ENCODE peak calls at places on chromosomes 2 and 18, in eight cellular contexts. R, V, P, K, D, A, T and J are unnamed samples. For H3K36me3, the result is how much of the 10 kb centered on the place peaks cover.

GRCh38 chr2:221568299-221568698 is 3.8 kb downstream of the EPHA4 start:
- DNase-seq in R (no peak), V (no peak), P (no peak), K (no peak), D (no peak), A (no peak), T (no peak), J (no peak)

GRCh38 chr18:62766266-62766665 is 50.9 kb downstream of the PHLPP1 start:
- DNase-seq in R (no peak), V (no peak), P (no peak), K (no peak), D (no peak), A (no peak), T (no peak), J (no peak)

GRCh38 chr2:8633735-8634313 is 48.0 kb upstream of the ID2 start:
- DNase-seq in R (peak), V (no peak), P (no peak), K (no peak), D (no peak), A (no peak), T (no peak), J (no peak)

GRCh38 chr2:144480257-144480656 is 39.7 kb downstream of the ZEB2 start:
- DNase-seq in R (no peak), V (no peak), P (no peak), K (no peak), D (no peak), A (no peak), T (no peak), J (no peak)

GRCh38 chr2:34849827-34850226 is 1250.7 kb upstream of the FAM98A start:
- DNase-seq in R (no peak), V (no peak), P (no peak), K (no peak), D (no peak), A (no peak), T (no peak), J (no peak)

GRCh38 chr18:12028040-12028628 is 46.8 kb downstream of the IMPA2 start:
- DNase-seq in R (peak), V (no peak), P (no peak), K (peak), D (peak), A (no peak), T (no peak), J (no peak)

GRCh38 chr2:212484563-212485080 is 54.0 kb downstream of the ERBB4 start:
- DNase-seq in R (no peak), V (no peak), P (no peak), K (no peak), D (no peak), A (no peak), T (no peak), J (no peak)

GRCh38 chr2:47155091-47155876 is at the start of gene STPG4:
- DNase-seq in R (no peak), V (no peak), P (no peak), K (no peak), D (no peak), A (no peak), T (no peak), J (no peak)

GRCh38 chr2:7819860-7820259 is 862.0 kb upstream of the ID2 start:
- DNase-seq in R (no peak), V (no peak), P (no peak), K (no peak), D (no peak), A (no peak), T (no peak), J (no peak)

GRCh38 chr2:200239216-200239615 is 67.3 kb upstream of the SPATS2L start:
- DNase-seq in R (no peak), V (no peak), P (no peak), K (no peak), D (no peak), A (no peak), T (no peak), J (no peak)

GRCh38 chr2:232979871-232980461 is 33.1 kb downstream of the NGEF start:
- DNase-seq in R (no peak), V (no peak), P (peak), K (no peak), D (no peak), A (no peak), T (no peak), J (no peak)

GRCh38 chr2:60560734-60561649 is 7.5 kb upstream of the BCL11A start:
- DNase-seq in R (no peak), V (no peak), P (no peak), K (peak), D (no peak), A (no peak), T (no peak), J (no peak)

GRCh38 chr18:13893418-13893760 is 21.9 kb downstream of the MC2R start:
- DNase-seq in R (no peak), V (no peak), P (no peak), K (peak), D (no peak), A (no peak), T (no peak), J (no peak)

GRCh38 chr18:12021596-12021995 is 40.3 kb downstream of the IMPA2 start:
- DNase-seq in R (peak), V (no peak), P (no peak), K (no peak), D (no peak), A (no peak), T (no peak), J (no peak)

GRCh38 chr18:42561521-42561920 is 554.0 kb downstream of the RIT2 start:
- DNase-seq in R (no peak), V (no peak), P (no peak), K (no peak), D (no peak), A (no peak), T (no peak), J (no peak)

GRCh38 chr18:62324917-62325805 is at the start of gene TNFRSF11A:
- DNase-seq in R (no peak), V (peak), P (peak), K (no peak), D (no peak), A (peak), T (no peak), J (no peak)

GRCh38 chr2:65952966-65953365 is 482.0 kb upstream of the MEIS1 start:
- DNase-seq in R (no peak), V (no peak), P (no peak), K (no peak), D (no peak), A (no peak), T (no peak), J (no peak)

GRCh38 chr2:111121028-111121872 is 536 bp downstream of the BCL2L11 start:
- DNase-seq in R (peak), V (peak), P (peak), K (peak), D (peak), A (peak), T (no peak), J (peak)

GRCh38 chr2:130870779-130871178 is 34.1 kb downstream of the ARHGEF4 start:
- DNase-seq in R (no peak), V (no peak), P (no peak), K (no peak), D (no peak), A (no peak), T (no peak), J (no peak)

GRCh38 chr2:17148298-17149228 is 369.7 kb downstream of the RAD51AP2 start:
- DNase-seq in R (no peak), V (no peak), P (peak), K (peak), D (no peak), A (peak), T (no peak), J (no peak)

GRCh38 chr2:120984452-120985173 is 248.9 kb downstream of the GLI2 start:
- DNase-seq in R (no peak), V (no peak), P (no peak), K (no peak), D (no peak), A (no peak), T (no peak), J (no peak)

GRCh38 chr2:120985997-120986651 is 250.5 kb downstream of the GLI2 start:
- DNase-seq in R (no peak), V (no peak), P (no peak), K (no peak), D (no peak), A (no peak), T (no peak), J (no peak)

GRCh38 chr2:120984046-120984445 is 248.4 kb downstream of the GLI2 start:
- DNase-seq in R (no peak), V (no peak), P (no peak), K (no peak), D (no peak), A (no peak), T (no peak), J (no peak)

GRCh38 chr2:120986898-120987650 is 251.4 kb downstream of the GLI2 start:
- DNase-seq in R (no peak), V (no peak), P (no peak), K (no peak), D (no peak), A (no peak), T (no peak), J (no peak)

DNA sequence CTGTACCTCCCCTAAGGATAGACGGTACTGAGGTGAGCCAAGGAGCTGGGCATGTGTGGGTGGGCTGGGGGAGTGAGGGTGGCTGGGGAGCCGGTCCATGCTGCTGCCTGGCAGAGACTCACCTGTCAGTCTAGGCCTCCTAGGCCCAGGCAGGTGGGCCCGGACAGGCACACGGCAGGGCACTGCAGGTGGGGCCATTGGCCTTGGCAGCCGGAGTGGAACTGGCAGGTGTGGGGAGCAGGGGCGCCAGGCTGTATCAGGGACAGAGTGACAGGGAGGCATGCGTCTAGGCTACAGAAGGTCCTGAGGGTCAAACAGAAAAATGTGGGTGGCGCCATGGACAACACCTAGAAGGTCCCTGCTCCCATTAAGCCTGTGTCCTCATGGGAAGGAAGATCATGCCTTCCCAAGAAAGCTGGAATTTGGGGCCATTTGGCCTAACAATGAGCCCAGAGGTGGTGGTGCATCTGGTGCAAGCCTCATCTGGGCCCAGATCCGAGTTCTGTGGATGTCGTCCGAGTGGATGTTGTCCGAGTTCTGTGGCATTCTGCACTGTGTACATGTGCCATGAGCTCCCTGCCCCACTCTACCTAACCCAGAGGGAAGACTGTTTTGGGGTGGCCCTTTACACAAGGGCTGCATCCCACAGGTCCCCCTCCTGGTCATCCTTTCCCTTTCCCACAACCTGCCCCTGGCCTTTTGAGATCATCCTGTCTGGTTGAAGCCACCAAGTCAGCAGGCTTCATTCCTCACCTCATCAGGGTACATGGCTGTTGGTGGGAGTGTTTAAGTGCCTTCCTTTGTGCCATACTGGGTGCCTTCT is 249.7 kb downstream of the GLI2 start:
- DNase-seq in R (peak), V (no peak), P (no peak), K (no peak), D (no peak), A (no peak), T (no peak), J (no peak)
- H3K27ac ChIP-seq in R (no peak), V (no peak), P (no peak), K (no peak), D (no peak), A (no peak), T (no peak), J (no peak)

GRCh38 chr18:23405626-23406025 is 47.5 kb upstream of the RIOK3 start:
- DNase-seq in R (no peak), V (no peak), P (no peak), K (no peak), D (no peak), A (no peak), T (no peak), J (no peak)
- H3K36me3 ChIP-seq in R (under half), V (under half), P (under half), K (under half), D (under half), A (under half), T (under half), J (under half)

DNA sequence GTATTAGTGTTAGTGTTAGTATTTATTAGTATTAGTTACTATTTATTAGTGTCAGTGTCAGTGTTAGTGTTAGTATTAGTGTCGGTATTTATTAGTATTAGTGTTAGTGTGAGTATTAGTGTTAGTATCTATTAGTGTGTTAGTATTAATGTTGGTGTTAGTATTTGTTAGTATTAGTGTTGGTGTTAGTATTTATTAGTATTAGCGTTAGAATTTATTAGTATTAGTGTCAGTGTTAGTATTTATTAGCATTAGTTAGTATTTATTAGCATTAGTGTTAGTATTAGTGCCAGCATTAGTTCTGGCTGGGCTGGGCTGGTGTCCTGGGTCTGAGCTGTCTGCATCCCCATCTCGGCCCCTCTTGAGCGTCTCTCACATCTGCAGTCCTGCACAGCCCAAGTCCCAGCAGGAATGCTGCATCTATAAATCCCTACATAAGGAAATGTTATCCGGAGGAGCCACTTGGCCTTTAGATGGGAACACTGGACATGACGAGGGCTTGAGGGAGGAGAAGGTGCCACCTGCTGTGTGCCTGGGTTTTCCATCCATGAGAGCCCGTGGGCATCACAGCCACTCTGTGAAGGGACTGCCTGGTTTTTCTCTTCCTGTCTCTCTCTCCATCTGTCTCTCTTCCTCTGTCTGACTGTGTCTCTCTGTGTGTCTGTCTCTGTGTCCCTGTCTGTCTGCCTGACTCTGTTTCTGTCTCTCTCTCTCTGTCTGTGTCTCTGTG is 33.6 kb downstream of the TWIST2 start:
- DNase-seq in R (no peak), V (no peak), P (no peak), K (no peak), D (no peak), A (no peak), T (no peak), J (no peak)
- H3K27ac ChIP-seq in R (no peak), V (no peak), P (no peak), K (no peak), D (no peak), A (no peak), T (no peak), J (no peak)

DNA sequence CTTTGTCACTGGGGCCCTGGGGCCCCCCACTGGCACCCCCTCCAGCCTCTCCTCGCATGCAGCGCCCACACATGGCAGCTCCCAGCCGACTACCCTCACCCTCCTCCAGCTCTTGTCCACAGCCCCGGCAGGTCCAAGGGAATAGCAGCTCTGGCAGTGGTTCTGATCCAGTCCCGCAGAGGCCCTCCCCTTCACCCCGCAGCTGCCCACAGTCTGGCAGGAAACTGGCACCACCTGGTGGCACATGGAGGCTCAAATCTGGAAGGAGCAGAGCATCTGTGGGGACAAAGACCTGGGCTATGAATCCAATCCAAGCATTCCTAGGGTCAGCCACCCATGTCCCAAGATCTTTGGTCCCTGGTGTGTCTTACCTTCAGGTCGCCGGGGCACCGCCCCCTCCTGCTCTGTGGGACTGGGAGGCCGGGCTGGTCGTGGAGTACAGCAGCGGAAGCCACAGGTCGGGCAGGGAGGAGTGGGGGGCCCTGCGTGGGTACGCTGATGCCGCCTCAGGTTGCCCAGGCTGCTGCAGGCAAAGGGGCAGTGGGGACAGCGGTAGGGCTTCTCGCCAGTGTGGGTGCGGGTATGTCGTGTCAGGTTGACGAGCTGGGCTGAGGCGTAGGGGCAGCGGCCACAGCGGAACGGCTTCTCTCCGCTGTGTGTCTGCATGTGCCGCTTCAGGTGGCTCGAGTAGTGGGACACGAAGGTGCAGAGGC is 2.3 kb downstream of the ZNF513 start:
- DNase-seq in R (no peak), V (no peak), P (peak), K (no peak), D (no peak), A (no peak), T (no peak), J (peak)
- H3K36me3 ChIP-seq in R (half or more), V (half or more), P (half or more), K (half or more), D (under half), A (under half), T (under half), J (under half)

DNA sequence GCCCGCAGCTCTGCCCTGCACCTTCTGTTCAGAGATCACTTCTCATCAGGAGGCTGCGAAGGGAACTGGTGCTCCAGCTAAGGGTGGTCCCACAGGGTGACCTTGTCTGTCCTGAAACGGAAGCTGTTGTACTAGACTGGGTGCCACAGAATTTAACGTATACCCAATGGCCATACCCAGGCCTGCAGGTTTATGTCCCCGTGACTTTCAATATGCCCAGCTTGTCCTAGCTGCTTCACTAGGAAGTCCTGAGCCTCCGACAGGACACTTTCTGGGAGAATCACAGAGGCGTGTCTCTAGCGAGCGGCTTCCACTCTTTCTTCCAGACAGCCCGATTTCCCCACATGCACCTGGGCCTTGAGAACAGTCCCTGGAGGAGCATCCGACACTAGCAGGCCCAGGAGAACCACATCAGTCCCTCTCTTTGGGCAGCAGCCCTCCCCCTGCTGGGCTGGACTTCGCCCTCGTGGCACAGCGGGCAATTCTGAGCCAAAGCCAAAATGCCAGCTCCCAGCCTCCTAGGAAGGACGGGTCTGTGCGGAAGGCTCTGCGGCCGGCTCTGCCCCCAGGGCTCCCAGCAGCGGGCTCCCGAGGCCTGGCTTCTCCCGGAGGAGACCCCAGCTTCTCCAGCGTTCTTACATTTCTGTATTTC is 91.9 kb upstream of the OTOS start:
- DNase-seq in R (peak), V (no peak), P (peak), K (no peak), D (no peak), A (no peak), T (no peak), J (no peak)
- H3K27ac ChIP-seq in R (no peak), V (no peak), P (no peak), K (no peak), D (peak), A (no peak), T (no peak), J (peak)

GRCh38 chr18:213505-213904 is 54.3 kb downstream of the THOC1 start:
- DNase-seq in R (no peak), V (no peak), P (no peak), K (no peak), D (no peak), A (no peak), T (no peak), J (no peak)
- H3K36me3 ChIP-seq in R (half or more), V (under half), P (half or more), K (half or more), D (under half), A (under half), T (under half), J (under half)